ENCODE peak calls at places on chromosomes 4 and X, in nine cellular contexts. S is stimulated activated CD4-positive, alpha-beta T cell treated with anti-CD3 and anti-CD28 coated beads, Interleukin-1b, Interleukin-23, amount 100 ng/mL, for 1 hour; P is GM04503; Q is activated CD8-positive, alpha-beta memory T cell treated with anti-CD3 and anti-CD28 coated beads for 4 hours; U is CMK; O is activated CD4-positive, alpha-beta T cell treated with anti-CD3 and anti-CD28 coated beads, Interleukin-2, amount 50 U/mL, for 48 hours; H is astrocyte; C is cardiac fibroblast; F is neuronal stem cell. N is an unnamed sample.

GRCh38 chr4:3484057-3484973 is 21.2 kb downstream of the DOK7 start:
- DNase-seq in Q (no peak), P (no peak), H (no peak), O (no peak), U (peak; percentile 27), S (no peak), F (no peak), C (no peak), N (no peak)

GRCh38 chr4:36013206-36013605 is 231.1 kb downstream of the ARAP2 start:
- DNase-seq in Q (no peak), H (peak; percentile 62), P (no peak), F (no peak), O (no peak), S (no peak), C (no peak), U (no peak), N (no peak)

GRCh38 chr4:53956454-53956853 is 108.0 kb downstream of the CHIC2 start:
- DNase-seq in P (no peak), F (no peak), S (no peak), Q (no peak), O (no peak), C (no peak), H (no peak), U (no peak), N (no peak)

GRCh38 chr4:157804986-157805385 is 367.8 kb downstream of the GASK1B start:
- DNase-seq in C (peak; percentile 6), P (no peak), U (no peak), F (no peak), S (no peak), H (peak; percentile 6), Q (no peak), O (no peak), N (no peak)

GRCh38 chr4:8819421-8820177 is 52.0 kb downstream of the HMX1 start:
- DNase-seq in S (no peak), U (no peak), F (no peak), P (no peak), C (no peak), H (no peak), Q (no peak), O (no peak), N (no peak)

GRCh38 chr4:184016742-184017668 is 111.9 kb downstream of the STOX2 start:
- DNase-seq in U (no peak), S (no peak), H (no peak), Q (no peak), C (peak; percentile 5), P (no peak), F (no peak), O (no peak), N (no peak)

GRCh38 chrX:39802906-39803305 is 294.9 kb downstream of the BCOR start:
- DNase-seq in C (no peak), F (no peak), Q (no peak), U (no peak), P (no peak), H (no peak), S (no peak), O (no peak), N (no peak)

GRCh38 chrX:143837444-143837843 is 46.4 kb upstream of the UBE2NL start:
- DNase-seq in O (no peak), U (no peak), Q (no peak), F (no peak), S (no peak), H (no peak), P (no peak), C (no peak), N (no peak)

GRCh38 chr4:119039779-119040178 is 95.9 kb upstream of the MYOZ2 start:
- DNase-seq in P (no peak), H (no peak), C (no peak), U (no peak), O (no peak), F (no peak), S (no peak), Q (no peak), N (no peak)

GRCh38 chrX:2913118-2913517 is 16.0 kb downstream of the ARSD start:
- DNase-seq in U (no peak), P (no peak), F (no peak), C (no peak), S (no peak), O (no peak), H (no peak), Q (no peak), N (no peak)

GRCh38 chrX:150958177-150958576 is 25.0 kb upstream of the HMGB3 start:
- DNase-seq in H (no peak), S (no peak), O (no peak), P (no peak), F (no peak), U (no peak), Q (no peak), C (no peak), N (no peak)

GRCh38 chrX:13381514-13381913 is 61.7 kb upstream of the ATXN3L start:
- DNase-seq in Q (no peak), F (no peak), S (no peak), C (peak; percentile 65), O (no peak), P (peak; percentile 49), U (no peak), H (peak; percentile 60), N (no peak)